ENCODE peak calls at places on chromosome 13, in eight cellular contexts. H, O, C, E, Y, F, R and N are unnamed samples.

GRCh38 chr13:110331362-110331761 is 24.3 kb downstream of the COL4A2 start:
- DNase-seq in H (no peak), O (no peak), C (no peak), E (no peak), Y (no peak), F (no peak), R (no peak), N (no peak)

GRCh38 chr13:35596299-35596698 is 119.8 kb upstream of the MAB21L1 start:
- DNase-seq in H (no peak), O (no peak), C (no peak), E (no peak), Y (no peak), F (no peak), R (no peak), N (no peak)

GRCh38 chr13:74904547-74904946 is 577.4 kb downstream of the TBC1D4 start:
- DNase-seq in H (no peak), O (no peak), C (no peak), E (no peak), Y (no peak), F (no peak), R (no peak), N (no peak)

GRCh38 chr13:27639186-27639585 is 17.5 kb downstream of the POLR1D start:
- DNase-seq in H (no peak), O (no peak), C (no peak), E (no peak), Y (no peak), F (no peak), R (no peak), N (no peak)

GRCh38 chr13:78192721-78193120 is 274.1 kb upstream of the EDNRB start:
- DNase-seq in H (no peak), O (no peak), C (peak; percentile 10), E (peak; percentile 16), Y (no peak), F (no peak), R (no peak), N (no peak)

GRCh38 chr13:28470286-28470685 is 24.6 kb downstream of the FLT1 start:
- DNase-seq in H (no peak), O (no peak), C (peak; percentile 80), E (no peak), Y (no peak), F (no peak), R (no peak), N (no peak)

GRCh38 chr13:46071590-46072249 is 19.2 kb upstream of the ZC3H13 start:
- DNase-seq in H (no peak), O (no peak), C (no peak), E (no peak), Y (no peak), F (no peak), R (no peak), N (no peak)

GRCh38 chr13:79901336-79901735 is 420.4 kb downstream of the NDFIP2 start:
- DNase-seq in H (no peak), O (no peak), C (peak; percentile 40), E (no peak), Y (no peak), F (peak; percentile 46), R (no peak), N (peak; percentile 3)

GRCh38 chr13:89891416-89891815 is 1456.1 kb upstream of the MIR17HG start:
- DNase-seq in H (no peak), O (no peak), C (peak; percentile 2), E (no peak), Y (no peak), F (no peak), R (no peak), N (no peak)

GRCh38 chr13:114112231-114112825 is 20.1 kb downstream of the RASA3 start:
- DNase-seq in H (no peak), O (no peak), C (no peak), E (no peak), Y (no peak), F (no peak), R (no peak), N (no peak)

GRCh38 chr13:98228661-98229349 is 51.7 kb upstream of the RNF113B start:
- DNase-seq in H (no peak), O (no peak), C (no peak), E (no peak), Y (no peak), F (no peak), R (no peak), N (no peak)

GRCh38 chr13:29284726-29285125 is 310.8 kb downstream of the SLC7A1 start:
- DNase-seq in H (no peak), O (no peak), C (no peak), E (no peak), Y (no peak), F (no peak), R (no peak), N (no peak)

GRCh38 chr13:36102721-36103120 is 28.5 kb downstream of the DCLK1 start:
- DNase-seq in H (no peak), O (no peak), C (no peak), E (no peak), Y (no peak), F (no peak), R (no peak), N (no peak)

GRCh38 chr13:29946093-29946492 is 95.7 kb upstream of the UBL3 start:
- DNase-seq in H (no peak), O (no peak), C (no peak), E (no peak), Y (no peak), F (no peak), R (no peak), N (no peak)

GRCh38 chr13:51412431-51412830 is 40.4 kb downstream of the INTS6 start:
- DNase-seq in H (no peak), O (no peak), C (no peak), E (no peak), Y (no peak), F (no peak), R (no peak), N (no peak)

GRCh38 chr13:99687728-99688397 is 186.6 kb downstream of the TM9SF2 start:
- DNase-seq in H (peak; percentile 30), O (no peak), C (no peak), E (no peak), Y (no peak), F (no peak), R (no peak), N (no peak)

GRCh38 chr13:36345438-36346221 is 564 bp downstream of the SPART start:
- DNase-seq in H (peak; percentile 15), O (peak; percentile 32), C (peak; percentile 94), E (peak; percentile 54), Y (no peak), F (peak; percentile 87), R (peak; percentile 35), N (peak; percentile 27)

GRCh38 chr13:37617162-37617561 is 18.6 kb upstream of the POSTN start:
- DNase-seq in H (no peak), O (no peak), C (peak; percentile 88), E (no peak), Y (no peak), F (peak; percentile 41), R (no peak), N (peak; percentile 23)

GRCh38 chr13:75250526-75251183 is 231.3 kb downstream of the TBC1D4 start:
- DNase-seq in H (peak; percentile 19), O (no peak), C (peak; percentile 79), E (peak; percentile 41), Y (no peak), F (peak; percentile 61), R (no peak), N (no peak)

GRCh38 chr13:39597828-39598227 is 5.2 kb downstream of the LHFPL6 start:
- DNase-seq in H (no peak), O (no peak), C (peak; percentile 46), E (no peak), Y (no peak), F (peak; percentile 40), R (no peak), N (no peak)

GRCh38 chr13:111204438-111205177 is 89.5 kb downstream of the ARHGEF7 start:
- DNase-seq in H (no peak), O (no peak), C (peak; percentile 86), E (peak; percentile 55), Y (no peak), F (peak; percentile 76), R (no peak), N (peak; percentile 44)

GRCh38 chr13:50910483-50910805 is 853 bp downstream of the RNASEH2B start:
- DNase-seq in H (peak; percentile 10), O (peak; percentile 14), C (peak; percentile 37), E (no peak), Y (no peak), F (peak; percentile 49), R (no peak), N (peak; percentile 18)

GRCh38 chr13:43787998-43788397 is 1.2 kb upstream of the ENOX1 start:
- DNase-seq in H (no peak), O (no peak), C (peak; percentile 69), E (no peak), Y (no peak), F (peak; percentile 52), R (no peak), N (no peak)

GRCh38 chr13:22040810-22041364 is 370.0 kb downstream of the FGF9 start:
- DNase-seq in H (no peak), O (no peak), C (no peak), E (no peak), Y (no peak), F (no peak), R (no peak), N (no peak)

GRCh38 chr13:92137519-92137918 is 739.1 kb downstream of the GPC5 start:
- DNase-seq in H (no peak), O (no peak), C (peak; percentile 67), E (no peak), Y (no peak), F (peak; percentile 51), R (no peak), N (no peak)

GRCh38 chr13:44218501-44219240 is 155.0 kb upstream of the SERP2 start:
- DNase-seq in H (no peak), O (no peak), C (peak; percentile 67), E (no peak), Y (no peak), F (peak; percentile 82), R (no peak), N (no peak)